ENCODE peak calls at places on chromosomes 13 and 19, in six cellular contexts. One of them, this sample, is unnamed.

GRCh38 chr13:43363156-43363918 is 340.0 kb downstream of the DNAJC15 start:
- DNase-seq in K562: no peak
- DNase-seq in A549: no peak
- DNase-seq in HepG2: no peak
- DNase-seq in endothelial cell of umbilical vein: peak; percentile 83
- DNase-seq in GM12878: no peak
- DNase-seq in this sample: no peak

GRCh38 chr19:1395194-1396018 is 5.9 kb downstream of the GAMT start:
- DNase-seq in K562: no peak
- DNase-seq in A549: no peak
- DNase-seq in HepG2: no peak
- DNase-seq in endothelial cell of umbilical vein: no peak
- DNase-seq in GM12878: no peak
- DNase-seq in this sample: no peak

GRCh38 chr13:113862766-113863510 is 938 bp downstream of the GAS6 start:
- DNase-seq in K562: peak; percentile 54
- DNase-seq in A549: no peak
- DNase-seq in HepG2: no peak
- DNase-seq in endothelial cell of umbilical vein: peak; percentile 30
- DNase-seq in GM12878: no peak
- DNase-seq in this sample: no peak

GRCh38 chr13:97275775-97276501 is 53.8 kb downstream of the MBNL2 start:
- DNase-seq in K562: no peak
- DNase-seq in A549: no peak
- DNase-seq in HepG2: no peak
- DNase-seq in endothelial cell of umbilical vein: no peak
- DNase-seq in GM12878: no peak
- DNase-seq in this sample: no peak

GRCh38 chr13:100176781-100177389 is 88.0 kb downstream of the PCCA start:
- DNase-seq in K562: no peak
- DNase-seq in A549: no peak
- DNase-seq in HepG2: no peak
- DNase-seq in endothelial cell of umbilical vein: peak; percentile 18
- DNase-seq in GM12878: no peak
- DNase-seq in this sample: no peak

GRCh38 chr19:45564131-45564780 is 20.3 kb downstream of the OPA3 start:
- DNase-seq in K562: peak; percentile 13
- DNase-seq in A549: no peak
- DNase-seq in HepG2: no peak
- DNase-seq in endothelial cell of umbilical vein: no peak
- DNase-seq in GM12878: no peak
- DNase-seq in this sample: no peak

GRCh38 chr19:45164577-45165335 is 4.0 kb upstream of the NKPD1 start:
- DNase-seq in K562: peak; percentile 62
- DNase-seq in A549: peak; percentile 79
- DNase-seq in HepG2: peak; percentile 79
- DNase-seq in endothelial cell of umbilical vein: peak; percentile 45
- DNase-seq in GM12878: peak; percentile 64
- DNase-seq in this sample: peak; percentile 88

GRCh38 chr13:54945978-54946377 is 1917.4 kb downstream of the OLFM4 start:
- DNase-seq in K562: no peak
- DNase-seq in A549: no peak
- DNase-seq in HepG2: no peak
- DNase-seq in endothelial cell of umbilical vein: no peak
- DNase-seq in GM12878: no peak
- DNase-seq in this sample: no peak

GRCh38 chr13:45194081-45194939 is 6.5 kb downstream of the KCTD4 start:
- DNase-seq in K562: no peak
- DNase-seq in A549: peak; percentile 33
- DNase-seq in HepG2: no peak
- DNase-seq in endothelial cell of umbilical vein: no peak
- DNase-seq in GM12878: no peak
- DNase-seq in this sample: no peak

GRCh38 chr19:54674021-54674617 is 11.3 kb downstream of the LILRB4 start:
- DNase-seq in K562: peak; percentile 56
- DNase-seq in A549: peak; percentile 66
- DNase-seq in HepG2: peak; percentile 22
- DNase-seq in endothelial cell of umbilical vein: peak; percentile 30
- DNase-seq in GM12878: no peak
- DNase-seq in this sample: peak; percentile 61

GRCh38 chr13:49995535-49996165 is 1.2 kb upstream of the TRIM13 start:
- DNase-seq in K562: no peak
- DNase-seq in A549: no peak
- DNase-seq in HepG2: no peak
- DNase-seq in endothelial cell of umbilical vein: peak; percentile 48
- DNase-seq in GM12878: peak; percentile 43
- DNase-seq in this sample: peak; percentile 84

GRCh38 chr19:45901432-45901903 is 945 bp downstream of the MYPOP start:
- DNase-seq in K562: no peak
- DNase-seq in A549: no peak
- DNase-seq in HepG2: no peak
- DNase-seq in endothelial cell of umbilical vein: peak; percentile 30
- DNase-seq in GM12878: no peak
- DNase-seq in this sample: peak; percentile 92

GRCh38 chr19:5086725-5087439 is 118.0 kb downstream of the KDM4B start:
- DNase-seq in K562: no peak
- DNase-seq in A549: peak; percentile 30
- DNase-seq in HepG2: no peak
- DNase-seq in endothelial cell of umbilical vein: no peak
- DNase-seq in GM12878: no peak
- DNase-seq in this sample: no peak

GRCh38 chr13:29749401-29750177 is 100.8 kb downstream of the UBL3 start:
- DNase-seq in K562: no peak
- DNase-seq in A549: no peak
- DNase-seq in HepG2: no peak
- DNase-seq in endothelial cell of umbilical vein: no peak
- DNase-seq in GM12878: no peak
- DNase-seq in this sample: no peak

GRCh38 chr13:91482427-91482826 is 84.0 kb downstream of the GPC5 start:
- DNase-seq in K562: no peak
- DNase-seq in A549: no peak
- DNase-seq in HepG2: no peak
- DNase-seq in endothelial cell of umbilical vein: no peak
- DNase-seq in GM12878: no peak
- DNase-seq in this sample: peak; percentile 4

DNA sequence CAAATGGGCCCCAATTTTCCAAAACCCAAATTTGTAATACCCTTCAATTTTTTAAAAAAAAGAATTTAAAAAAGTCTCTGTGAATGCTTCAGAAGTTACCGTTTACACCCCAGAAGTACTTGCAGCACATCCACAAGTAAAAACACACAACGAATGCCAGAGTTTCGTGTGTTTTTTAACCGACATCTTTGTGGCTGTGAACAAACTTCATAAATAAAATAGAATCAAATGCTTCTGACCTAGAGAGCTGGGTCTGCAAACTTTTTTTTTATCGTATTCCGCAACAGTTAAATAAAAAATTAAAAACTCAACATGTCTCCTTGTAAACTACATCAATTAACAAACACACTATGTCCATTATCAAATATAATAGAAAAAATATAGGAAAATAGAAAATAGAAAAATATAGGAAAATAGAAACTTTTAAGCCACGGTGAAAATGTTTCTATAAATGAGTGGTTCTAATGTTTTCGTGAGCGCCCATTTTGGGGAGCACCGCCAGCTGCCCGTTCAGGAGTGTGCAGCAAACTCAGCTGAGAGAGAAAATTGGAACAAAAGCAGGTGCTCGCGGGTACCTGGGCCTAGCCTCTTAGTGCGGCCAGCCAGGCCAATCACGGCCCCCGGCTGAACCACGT is 384 bp upstream of the PDX1 start:
- DNase-seq in K562: peak; percentile 53
- DNase-seq in A549: peak; percentile 53
- DNase-seq in HepG2: peak; percentile 12
- DNase-seq in endothelial cell of umbilical vein: no peak
- DNase-seq in GM12878: no peak
- DNase-seq in this sample: no peak
- H3K4me3 ChIP-seq in K562: no peak overlapping the region
- H3K4me3 ChIP-seq in A549: peak overlapping the region; percentile 55
- H3K4me3 ChIP-seq in HepG2: peak overlapping the region; percentile 68
- H3K4me3 ChIP-seq in endothelial cell of umbilical vein: no peak overlapping the region
- H3K4me3 ChIP-seq in GM12878: no peak overlapping the region
- H3K4me3 ChIP-seq in this sample: no peak overlapping the region

DNA sequence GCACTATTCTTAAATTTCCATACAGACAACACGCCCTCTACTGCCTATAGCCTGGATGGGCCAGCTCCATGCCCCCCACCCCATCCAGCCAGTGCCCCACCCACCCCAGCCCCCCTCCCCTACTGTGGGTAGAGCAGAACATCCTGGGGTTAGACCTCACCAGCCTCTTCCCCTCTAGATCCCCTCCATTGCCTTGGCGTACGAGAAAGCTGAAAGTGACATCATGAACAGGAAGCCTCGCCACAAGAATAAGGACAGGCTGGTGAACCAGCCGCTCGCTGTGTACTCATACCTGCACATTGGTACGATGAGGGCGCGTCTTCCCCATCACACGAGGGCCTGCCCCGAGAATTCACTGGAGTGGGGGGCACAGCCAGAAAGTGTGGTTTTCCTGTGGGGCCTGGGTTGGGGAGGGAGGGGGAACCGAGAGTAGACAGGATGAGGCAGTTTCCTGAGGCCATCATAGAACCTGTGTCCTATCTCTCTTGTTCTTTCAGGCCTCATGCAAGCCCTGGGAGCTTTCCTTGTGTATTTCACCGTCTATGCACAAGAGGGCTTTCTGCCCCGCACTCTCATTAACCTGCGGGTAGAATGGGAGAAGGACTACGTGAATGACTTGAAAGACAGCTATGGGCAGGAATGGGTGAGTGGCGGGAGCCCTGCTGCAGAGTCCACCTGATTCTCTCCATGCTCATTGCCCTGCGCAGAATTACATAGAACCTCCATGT is 29.1 kb downstream of the ATP12A start:
- DNase-seq in K562: no peak
- DNase-seq in A549: no peak
- DNase-seq in HepG2: no peak
- DNase-seq in endothelial cell of umbilical vein: no peak
- DNase-seq in GM12878: no peak
- DNase-seq in this sample: no peak
- TF ChIP-seq MYC in K562: no peak
- TF ChIP-seq MYC in A549: no peak
- TF ChIP-seq MYC in HepG2: no peak
- TF ChIP-seq MYC in endothelial cell of umbilical vein: no peak
- TF ChIP-seq MYC in GM12878: no peak
- TF ChIP-seq MYC in this sample: no peak

DNA sequence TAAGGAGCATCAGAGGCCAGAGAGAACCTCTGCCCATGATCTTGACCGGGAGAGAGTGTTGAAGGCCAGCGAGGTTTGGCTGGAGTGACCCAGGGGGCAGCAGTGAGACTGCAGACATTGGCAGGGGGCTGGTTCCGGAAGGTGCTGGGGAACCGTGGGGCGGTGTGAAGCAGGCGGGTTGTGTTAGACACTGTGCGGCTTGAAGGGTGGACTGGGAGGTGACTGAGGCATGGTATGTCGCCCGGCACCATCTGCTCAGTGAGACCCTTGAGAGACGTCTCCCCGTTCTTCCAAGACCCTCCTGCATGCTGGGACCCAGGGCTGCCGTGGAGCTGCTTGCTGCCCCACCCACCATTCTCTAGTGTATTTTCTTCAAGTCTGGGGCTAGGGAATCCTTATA is 24.6 kb downstream of the CARM1 start:
- DNase-seq in K562: no peak
- DNase-seq in A549: no peak
- DNase-seq in HepG2: no peak
- DNase-seq in endothelial cell of umbilical vein: no peak
- DNase-seq in GM12878: no peak
- DNase-seq in this sample: no peak
- TF ChIP-seq POLR2A in K562: no peak
- TF ChIP-seq POLR2A in A549: no peak
- TF ChIP-seq POLR2A in HepG2: no peak
- TF ChIP-seq POLR2A in endothelial cell of umbilical vein: no peak
- TF ChIP-seq POLR2A in GM12878: no peak
- TF ChIP-seq POLR2A in this sample: no peak

DNA sequence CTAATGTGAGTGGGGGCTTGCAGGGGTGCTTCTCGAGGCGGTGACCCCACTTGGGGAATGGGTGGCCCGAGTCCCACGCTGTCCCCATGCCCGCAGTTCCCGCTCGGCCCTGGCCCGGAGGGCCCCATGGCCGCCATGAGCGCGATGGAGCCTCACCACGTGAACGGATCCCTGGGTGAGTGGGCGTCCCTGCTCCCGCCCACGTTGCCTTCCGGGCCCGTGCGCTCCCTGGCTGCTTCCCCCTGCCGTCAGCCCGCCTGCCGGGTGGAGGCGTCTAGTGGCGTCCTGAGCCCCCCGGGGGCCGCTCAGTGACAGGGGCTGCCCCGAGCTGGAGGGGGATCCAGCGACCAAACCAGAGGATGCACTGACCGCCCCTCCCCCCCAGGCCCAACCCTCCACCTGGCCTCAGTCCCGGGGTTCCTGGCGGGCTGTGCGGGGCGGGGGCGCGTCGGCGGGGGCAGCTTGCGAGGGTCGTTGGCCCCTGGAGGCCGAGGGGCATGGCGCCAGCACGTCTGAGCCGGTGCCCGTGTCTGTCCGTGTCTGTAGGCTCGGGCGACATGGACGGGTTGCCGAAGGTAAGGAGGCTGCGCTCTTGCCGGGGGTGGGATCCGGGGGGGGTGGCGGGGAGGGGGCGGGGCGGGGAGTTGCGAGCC is 4.8 kb downstream of the ISYNA1 start:
- DNase-seq in K562: peak; percentile 54
- DNase-seq in A549: no peak
- DNase-seq in HepG2: no peak
- DNase-seq in endothelial cell of umbilical vein: no peak
- DNase-seq in GM12878: no peak
- DNase-seq in this sample: no peak
- H3K4me3 ChIP-seq in K562: peak overlapping the region; percentile 50
- H3K4me3 ChIP-seq in A549: no peak overlapping the region
- H3K4me3 ChIP-seq in HepG2: no peak overlapping the region
- H3K4me3 ChIP-seq in endothelial cell of umbilical vein: peak overlapping the region; percentile 29
- H3K4me3 ChIP-seq in GM12878: peak overlapping the region; percentile 78
- H3K4me3 ChIP-seq in this sample: no peak overlapping the region

This sample was measured in NB4.